ENCODE peak calls at places on chromosomes 7 and 10, in six cellular contexts. R is GM12878, G is SK-N-SH, L is K562, U is HL-60, Y is H1. Z is an unnamed sample.

GRCh38 chr7:132394283-132395003 is 181.8 kb downstream of the PLXNA4 start:
- DNase-seq in Y (no peak), R (no peak), U (no peak), L (no peak), G (peak; percentile 41), Z (no peak)

GRCh38 chr10:84196941-84197340 is 2.6 kb downstream of the CDHR1 start:
- DNase-seq in R (no peak), G (no peak), U (no peak), Y (no peak), L (no peak), Z (no peak)

GRCh38 chr7:159095979-159096411 is 48.7 kb downstream of the VIPR2 start:
- DNase-seq in Y (no peak), G (no peak), R (no peak), U (no peak), L (no peak), Z (no peak)

GRCh38 chr7:45591101-45591906 is 17.1 kb downstream of the ADCY1 start:
- DNase-seq in Y (no peak), U (no peak), R (no peak), L (no peak), G (peak; percentile 64), Z (no peak)

GRCh38 chr10:12337407-12337806 is 11.9 kb upstream of the CAMK1D start:
- DNase-seq in L (no peak), R (no peak), Y (no peak), G (no peak), U (no peak), Z (no peak)

GRCh38 chr7:36875794-36876193 is 151.5 kb upstream of the AOAH start:
- DNase-seq in L (no peak), U (no peak), R (no peak), Y (no peak), G (no peak), Z (no peak)

GRCh38 chr10:86234102-86234501 is 132.5 kb downstream of the GRID1 start:
- DNase-seq in U (peak; percentile 89), R (no peak), Y (no peak), L (no peak), G (no peak), Z (no peak)

GRCh38 chr7:131554880-131555516 is 1.4 kb downstream of the PODXL start:
- DNase-seq in G (no peak), U (no peak), L (no peak), Y (no peak), R (no peak), Z (no peak)

GRCh38 chr7:26305869-26306665 is 14.4 kb downstream of the SNX10 start:
- DNase-seq in Y (no peak), L (no peak), G (no peak), R (no peak), U (no peak), Z (no peak)

GRCh38 chr10:60189861-60190475 is 199.7 kb downstream of the ANK3 start:
- DNase-seq in L (no peak), Y (no peak), G (no peak), R (no peak), U (no peak), Z (no peak)

GRCh38 chr10:129031233-129032150 is 435.5 kb upstream of the MGMT start:
- DNase-seq in U (peak; percentile 26), G (peak; percentile 90), R (no peak), Y (peak; percentile 39), L (peak; percentile 66), Z (peak; percentile 15)

GRCh38 chr7:74010407-74010806 is 17.6 kb upstream of the ELN start:
- DNase-seq in U (no peak), R (no peak), L (no peak), G (no peak), Y (no peak), Z (no peak)

GRCh38 chr7:55063036-55063435 is 44.2 kb downstream of the EGFR start:
- DNase-seq in R (no peak), G (no peak), L (no peak), Y (no peak), U (no peak), Z (no peak)

GRCh38 chr10:6498771-6499170 is 81.3 kb downstream of the PRKCQ start:
- DNase-seq in U (no peak), R (no peak), L (no peak), Y (no peak), G (no peak), Z (no peak)

GRCh38 chr7:75928600-75928939 is 13.6 kb downstream of the POR start:
- DNase-seq in L (no peak), G (no peak), Y (no peak), U (no peak), R (peak; percentile 61), Z (no peak)

GRCh38 chr7:44067064-44067951 is 1.9 kb upstream of the PGAM2 start:
- DNase-seq in U (no peak), L (no peak), G (peak; percentile 42), Y (no peak), R (no peak), Z (no peak)

GRCh38 chr7:3194501-3195141 is 106.4 kb upstream of the SDK1 start:
- DNase-seq in R (no peak), G (no peak), Y (peak; percentile 72), U (no peak), L (no peak), Z (peak; percentile 97)

GRCh38 chr7:84678841-84679240 is 484.3 kb upstream of the SEMA3A start:
- DNase-seq in L (no peak), G (no peak), U (no peak), R (no peak), Y (no peak), Z (no peak)

GRCh38 chr7:137081694-137082093 is 213.2 kb downstream of the CHRM2 start:
- DNase-seq in G (peak; percentile 75), Y (no peak), L (no peak), R (no peak), U (no peak), Z (no peak)

GRCh38 chr10:73225518-73225917 is 21.5 kb downstream of the DNAJC9 start:
- DNase-seq in U (no peak), G (no peak), R (no peak), L (no peak), Y (no peak), Z (no peak)

GRCh38 chr7:141593134-141593533 is 41.9 kb downstream of the AGK start:
- DNase-seq in Y (no peak), U (no peak), R (no peak), L (peak; percentile 75), G (peak; percentile 14), Z (no peak)

GRCh38 chr10:78931333-78932083 is 137.3 kb upstream of the ZMIZ1 start:
- DNase-seq in L (no peak), G (peak; percentile 81), Y (no peak), U (no peak), R (no peak), Z (no peak)

GRCh38 chr10:102367441-102367840 is 28.1 kb upstream of the NFKB2 start:
- DNase-seq in L (no peak), R (no peak), G (no peak), U (no peak), Y (no peak), Z (no peak)

GRCh38 chr10:55191236-55191860 is 390.3 kb upstream of the PCDH15 start:
- DNase-seq in U (no peak), R (no peak), Y (no peak), G (no peak), L (no peak), Z (no peak)

DNA sequence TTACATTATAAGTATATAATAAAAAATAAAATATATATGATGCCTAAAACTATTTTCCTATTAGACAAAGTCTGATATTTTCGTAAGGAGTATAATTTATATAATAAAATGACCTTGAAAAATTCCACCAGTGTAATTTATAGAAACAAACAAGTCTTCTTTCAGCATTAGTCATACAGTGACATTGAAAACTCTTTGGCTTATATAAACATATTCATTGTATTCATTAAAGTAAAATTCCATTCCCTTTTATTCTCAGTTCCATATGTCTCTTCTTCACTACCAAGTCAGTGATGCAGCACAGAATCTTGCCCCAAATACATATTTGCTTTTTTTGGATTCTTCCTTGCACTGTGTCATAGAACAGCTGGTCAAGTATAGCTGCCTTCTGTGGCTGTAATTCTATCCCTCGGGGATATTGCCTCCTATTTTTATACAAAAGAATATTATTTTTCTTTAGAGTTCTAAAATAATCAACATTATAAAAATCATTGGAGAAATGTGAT is 884.5 kb upstream of the POT1 start:
- DNase-seq in G (no peak), R (no peak), U (no peak), Y (no peak), L (no peak), Z (no peak)
- TF ChIP-seq GABPA in G (no peak), R (no peak), U (no peak), Y (no peak), L (no peak), Z (no peak)

GRCh38 chr7:129436335-129436923 is 2.2 kb downstream of the STRIP2 start:
- DNase-seq in U (no peak), L (no peak), Y (no peak), G (no peak), R (no peak), Z (no peak)

GRCh38 chr7:129434172-129434845 is at the start of gene STRIP2:
- DNase-seq in G (peak; percentile 97), U (peak; percentile 85), R (peak; percentile 40), Y (peak; percentile 81), L (peak; percentile 99), Z (peak; percentile 80)

GRCh38 chr7:129433823-129434171 is 435 bp upstream of the STRIP2 start:
- DNase-seq in L (no peak), G (peak; percentile 89), Y (no peak), U (no peak), R (no peak), Z (peak; percentile 65)

GRCh38 chr7:129435414-129435829 is 1.2 kb downstream of the STRIP2 start:
- DNase-seq in Y (no peak), R (no peak), U (no peak), G (no peak), L (no peak), Z (no peak)

GRCh38 chr7:129434846-129435318 is 650 bp downstream of the STRIP2 start:
- DNase-seq in G (peak; percentile 76), Y (no peak), U (no peak), L (peak; percentile 65), R (no peak), Z (peak; percentile 2)
- TF ChIP-seq GABPA in G (no peak), Y (no peak), U (no peak), L (no peak), R (no peak), Z (no peak)

GRCh38 chr7:133654547-133654946 is 401.7 kb downstream of the EXOC4 start:
- DNase-seq in U (no peak), L (no peak), Y (no peak), G (no peak), R (no peak), Z (no peak)
- TF ChIP-seq GABPA in U (no peak), L (no peak), Y (no peak), G (no peak), R (no peak), Z (no peak)

DNA sequence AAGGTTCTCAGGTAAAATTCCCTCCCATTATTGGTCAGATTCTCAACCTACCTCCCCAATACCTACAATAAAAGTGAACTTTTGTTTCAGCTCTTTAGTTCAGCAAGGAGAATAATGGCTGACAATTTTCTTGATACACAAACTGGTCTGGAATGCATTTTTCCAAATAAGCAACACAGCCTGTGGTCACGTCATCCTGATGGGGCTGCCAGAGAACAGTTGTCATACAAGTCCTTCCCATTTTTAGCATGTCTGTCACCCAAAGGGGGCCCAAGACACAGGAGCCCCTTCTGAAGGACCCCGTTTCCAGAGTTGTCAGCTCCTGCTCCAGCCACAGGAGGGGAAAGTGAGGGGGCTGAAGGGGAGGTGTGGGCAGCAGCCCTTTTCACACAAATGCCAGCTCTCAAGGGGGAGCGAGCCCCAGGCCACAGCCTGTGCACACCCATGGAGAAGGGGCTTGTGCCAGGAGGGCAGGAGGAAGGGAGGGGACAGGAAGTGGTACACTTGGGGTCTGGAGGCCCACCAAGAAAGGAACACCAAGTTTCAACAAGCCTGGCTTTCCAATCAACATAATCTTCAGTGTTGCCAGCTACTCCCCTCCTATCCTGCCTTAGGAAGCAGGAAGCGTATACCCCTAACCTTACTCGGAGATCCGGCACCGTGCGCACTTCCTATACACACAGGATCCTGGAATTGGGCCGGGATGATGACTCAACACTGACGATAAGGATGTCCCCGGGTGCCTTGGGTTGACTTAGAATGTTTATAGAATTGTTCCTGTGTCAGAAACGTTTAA is 43.4 kb upstream of the PDLIM1 start:
- DNase-seq in Y (no peak), U (no peak), L (peak; percentile 35), G (no peak), R (no peak), Z (no peak)
- TF ChIP-seq GABPA in Y (no peak), U (no peak), L (no peak), G (peak; percentile 7), R (no peak), Z (no peak)

Z was measured in HepG2.